ENCODE peak calls at places on chromosomes 7 and 10, in five cellular contexts. One of them, this sample, is unnamed.

GRCh38 chr10:104589871-104590270 is 51.2 kb upstream of the SORCS3 start:
- DNase-seq in HCT116: peak; percentile 13
- DNase-seq in sigmoid colon: no peak
- DNase-seq in spleen: no peak
- DNase-seq in H1: no peak
- DNase-seq in this sample: no peak

GRCh38 chr10:32237644-32238345 is 109.2 kb downstream of the EPC1 start:
- DNase-seq in HCT116: no peak
- DNase-seq in sigmoid colon: no peak
- DNase-seq in spleen: no peak
- DNase-seq in H1: no peak
- DNase-seq in this sample: no peak

GRCh38 chr10:122490268-122490667 is 28.9 kb downstream of the HTRA1 start:
- DNase-seq in HCT116: no peak
- DNase-seq in sigmoid colon: no peak
- DNase-seq in spleen: no peak
- DNase-seq in H1: no peak
- DNase-seq in this sample: no peak

GRCh38 chr10:71765176-71765906 is 8.0 kb downstream of the VSIR start:
- DNase-seq in HCT116: no peak
- DNase-seq in sigmoid colon: peak; percentile 91
- DNase-seq in spleen: peak; percentile 77
- DNase-seq in H1: no peak
- DNase-seq in this sample: no peak

GRCh38 chr7:96707901-96708774 is 1.5 kb downstream of the SEM1 start:
- DNase-seq in HCT116: no peak
- DNase-seq in sigmoid colon: no peak
- DNase-seq in spleen: no peak
- DNase-seq in H1: no peak
- DNase-seq in this sample: no peak

GRCh38 chr10:100022403-100022802 is 12.7 kb upstream of the DNMBP start:
- DNase-seq in HCT116: no peak
- DNase-seq in sigmoid colon: no peak
- DNase-seq in spleen: no peak
- DNase-seq in H1: no peak
- DNase-seq in this sample: no peak

GRCh38 chr7:92994889-92995288 is 122.9 kb downstream of the SAMD9 start:
- DNase-seq in HCT116: no peak
- DNase-seq in sigmoid colon: no peak
- DNase-seq in spleen: no peak
- DNase-seq in H1: no peak
- DNase-seq in this sample: no peak

GRCh38 chr7:77933394-77933793 is 134.8 kb downstream of the PHTF2 start:
- DNase-seq in HCT116: peak; percentile 22
- DNase-seq in sigmoid colon: no peak
- DNase-seq in spleen: no peak
- DNase-seq in H1: no peak
- DNase-seq in this sample: peak; percentile 11

GRCh38 chr7:48052748-48053147 is 17.4 kb downstream of the C7orf57 start:
- DNase-seq in HCT116: peak; percentile 60
- DNase-seq in sigmoid colon: no peak
- DNase-seq in spleen: no peak
- DNase-seq in H1: no peak
- DNase-seq in this sample: no peak

GRCh38 chr7:30634634-30635201 is 40.0 kb downstream of the GARS1 start:
- DNase-seq in HCT116: no peak
- DNase-seq in sigmoid colon: no peak
- DNase-seq in spleen: no peak
- DNase-seq in H1: no peak
- DNase-seq in this sample: no peak

GRCh38 chr10:80459047-80459865 is 5.1 kb downstream of the TSPAN14 start:
- DNase-seq in HCT116: no peak
- DNase-seq in sigmoid colon: peak; percentile 80
- DNase-seq in spleen: peak; percentile 93
- DNase-seq in H1: no peak
- DNase-seq in this sample: peak; percentile 86

GRCh38 chr7:73703985-73704639 is 15.4 kb downstream of the STX1A start:
- DNase-seq in HCT116: no peak
- DNase-seq in sigmoid colon: peak; percentile 87
- DNase-seq in spleen: peak; percentile 80
- DNase-seq in H1: peak; percentile 81
- DNase-seq in this sample: peak; percentile 71

GRCh38 chr10:52391927-52392602 is 78.0 kb downstream of the DKK1 start:
- DNase-seq in HCT116: no peak
- DNase-seq in sigmoid colon: no peak
- DNase-seq in spleen: no peak
- DNase-seq in H1: no peak
- DNase-seq in this sample: no peak

GRCh38 chr7:2926120-2926897 is 82.2 kb upstream of the GNA12 start:
- DNase-seq in HCT116: no peak
- DNase-seq in sigmoid colon: peak; percentile 44
- DNase-seq in spleen: peak; percentile 64
- DNase-seq in H1: no peak
- DNase-seq in this sample: no peak

GRCh38 chr7:8500286-8500685 is 66.9 kb downstream of the NXPH1 start:
- DNase-seq in HCT116: no peak
- DNase-seq in sigmoid colon: no peak
- DNase-seq in spleen: no peak
- DNase-seq in H1: no peak
- DNase-seq in this sample: no peak

GRCh38 chr7:77442631-77443420 is 26.7 kb upstream of the GSAP start:
- DNase-seq in HCT116: no peak
- DNase-seq in sigmoid colon: no peak
- DNase-seq in spleen: no peak
- DNase-seq in H1: no peak
- DNase-seq in this sample: no peak

GRCh38 chr10:110802551-110803238 is 69.0 kb upstream of the PDCD4 start:
- DNase-seq in HCT116: no peak
- DNase-seq in sigmoid colon: peak; percentile 84
- DNase-seq in spleen: peak; percentile 80
- DNase-seq in H1: no peak
- DNase-seq in this sample: peak; percentile 75

GRCh38 chr10:36499696-36500095 is 625.7 kb upstream of the ANKRD30A start:
- DNase-seq in HCT116: no peak
- DNase-seq in sigmoid colon: no peak
- DNase-seq in spleen: no peak
- DNase-seq in H1: no peak
- DNase-seq in this sample: no peak

GRCh38 chr7:101924171-101924570 is 106.7 kb downstream of the CUX1 start:
- DNase-seq in HCT116: peak; percentile 66
- DNase-seq in sigmoid colon: peak; percentile 83
- DNase-seq in spleen: peak; percentile 17
- DNase-seq in H1: no peak
- DNase-seq in this sample: no peak

GRCh38 chr10:3786295-3786981 is 1.4 kb upstream of the KLF6 start:
- DNase-seq in HCT116: peak; percentile 71
- DNase-seq in sigmoid colon: peak; percentile 74
- DNase-seq in spleen: peak; percentile 80
- DNase-seq in H1: peak; percentile 68
- DNase-seq in this sample: peak; percentile 51

GRCh38 chr10:125076891-125077643 is 83.3 kb downstream of the CTBP2 start:
- DNase-seq in HCT116: no peak
- DNase-seq in sigmoid colon: peak; percentile 54
- DNase-seq in spleen: peak; percentile 24
- DNase-seq in H1: no peak
- DNase-seq in this sample: no peak

GRCh38 chr7:30776971-30777370 is 5.8 kb downstream of the MINDY4 start:
- DNase-seq in HCT116: no peak
- DNase-seq in sigmoid colon: peak; percentile 61
- DNase-seq in spleen: no peak
- DNase-seq in H1: no peak
- DNase-seq in this sample: no peak

GRCh38 chr10:93436577-93436976 is 45.6 kb downstream of the MYOF start:
- DNase-seq in HCT116: no peak
- DNase-seq in sigmoid colon: peak; percentile 87
- DNase-seq in spleen: no peak
- DNase-seq in H1: no peak
- DNase-seq in this sample: peak; percentile 31

GRCh38 chr7:24827589-24827988 is 70.3 kb upstream of the GSDME start:
- DNase-seq in HCT116: no peak
- DNase-seq in sigmoid colon: no peak
- DNase-seq in spleen: no peak
- DNase-seq in H1: no peak
- DNase-seq in this sample: no peak

GRCh38 chr7:48887500-48887899 is 36.8 kb upstream of the CDC14C start:
- DNase-seq in HCT116: no peak
- DNase-seq in sigmoid colon: no peak
- DNase-seq in spleen: no peak
- DNase-seq in H1: no peak
- DNase-seq in this sample: no peak

GRCh38 chr10:79059859-79060379 is 8.8 kb upstream of the ZMIZ1 start:
- DNase-seq in HCT116: no peak
- DNase-seq in sigmoid colon: peak; percentile 71
- DNase-seq in spleen: peak; percentile 33
- DNase-seq in H1: no peak
- DNase-seq in this sample: peak; percentile 23

GRCh38 chr7:90713628-90714027 is 117.5 kb downstream of the CDK14 start:
- DNase-seq in HCT116: no peak
- DNase-seq in sigmoid colon: no peak
- DNase-seq in spleen: no peak
- DNase-seq in H1: no peak
- DNase-seq in this sample: no peak

GRCh38 chr10:113221756-113222168 is 271.7 kb downstream of the TCF7L2 start:
- DNase-seq in HCT116: peak; percentile 56
- DNase-seq in sigmoid colon: no peak
- DNase-seq in spleen: no peak
- DNase-seq in H1: peak; percentile 46
- DNase-seq in this sample: no peak

GRCh38 chr7:105429746-105430612 is 41.3 kb upstream of the SRPK2 start:
- DNase-seq in HCT116: peak; percentile 34
- DNase-seq in sigmoid colon: no peak
- DNase-seq in spleen: no peak
- DNase-seq in H1: no peak
- DNase-seq in this sample: peak; percentile 53

GRCh38 chr10:116298586-116298985 is 25.6 kb upstream of the GFRA1 start:
- DNase-seq in HCT116: no peak
- DNase-seq in sigmoid colon: no peak
- DNase-seq in spleen: no peak
- DNase-seq in H1: no peak
- DNase-seq in this sample: no peak

GRCh38 chr10:119364941-119365340 is 157.6 kb downstream of the GRK5 start:
- DNase-seq in HCT116: no peak
- DNase-seq in sigmoid colon: no peak
- DNase-seq in spleen: no peak
- DNase-seq in H1: no peak
- DNase-seq in this sample: no peak

GRCh38 chr7:22632674-22633073 is 94.3 kb upstream of the IL6 start:
- DNase-seq in HCT116: no peak
- DNase-seq in sigmoid colon: no peak
- DNase-seq in spleen: no peak
- DNase-seq in H1: no peak
- DNase-seq in this sample: no peak

GRCh38 chr10:33819206-33819605 is 484.7 kb upstream of the NRP1 start:
- DNase-seq in HCT116: no peak
- DNase-seq in sigmoid colon: no peak
- DNase-seq in spleen: no peak
- DNase-seq in H1: peak; percentile 10
- DNase-seq in this sample: no peak

DNA sequence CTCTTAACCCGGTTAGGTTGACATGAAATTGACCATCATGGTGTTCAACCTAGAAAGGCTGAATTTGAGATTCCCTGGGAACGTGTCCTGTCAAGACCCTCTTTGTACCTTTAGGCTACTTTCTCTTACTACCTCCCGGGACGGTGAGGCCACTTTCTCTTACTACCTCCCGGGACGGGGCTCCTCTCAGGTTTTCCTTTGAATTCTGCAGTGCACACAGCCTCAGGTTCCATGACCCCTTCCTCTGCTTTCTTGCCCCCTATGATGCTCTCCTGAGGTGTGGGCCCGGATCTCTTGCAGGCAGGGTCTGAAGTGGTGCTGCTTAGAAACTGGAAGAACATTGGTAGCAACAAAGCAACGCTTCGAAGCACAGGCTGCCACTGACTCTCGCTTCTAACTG is 155.3 kb downstream of the CAMK1D start:
- DNase-seq in HCT116: no peak
- DNase-seq in sigmoid colon: no peak
- DNase-seq in spleen: no peak
- DNase-seq in H1: peak; percentile 23
- DNase-seq in this sample: no peak
- TF ChIP-seq POLR2A in HCT116: no peak
- TF ChIP-seq POLR2A in sigmoid colon: no peak
- TF ChIP-seq POLR2A in spleen: no peak
- TF ChIP-seq POLR2A in H1: no peak
- TF ChIP-seq POLR2A in this sample: no peak

GRCh38 chr7:40883826-40884225 is 749.0 kb downstream of the SUGCT start:
- DNase-seq in HCT116: no peak
- DNase-seq in sigmoid colon: no peak
- DNase-seq in spleen: no peak
- DNase-seq in H1: no peak
- DNase-seq in this sample: no peak

GRCh38 chr7:40888499-40888898 is 753.7 kb downstream of the SUGCT start:
- DNase-seq in HCT116: no peak
- DNase-seq in sigmoid colon: no peak
- DNase-seq in spleen: no peak
- DNase-seq in H1: no peak
- DNase-seq in this sample: peak; percentile 56

GRCh38 chr7:40884226-40884625 is 749.4 kb downstream of the SUGCT start:
- DNase-seq in HCT116: no peak
- DNase-seq in sigmoid colon: no peak
- DNase-seq in spleen: no peak
- DNase-seq in H1: no peak
- DNase-seq in this sample: no peak

GRCh38 chr7:40887099-40887498 is 752.3 kb downstream of the SUGCT start:
- DNase-seq in HCT116: no peak
- DNase-seq in sigmoid colon: no peak
- DNase-seq in spleen: no peak
- DNase-seq in H1: no peak
- DNase-seq in this sample: no peak

DNA sequence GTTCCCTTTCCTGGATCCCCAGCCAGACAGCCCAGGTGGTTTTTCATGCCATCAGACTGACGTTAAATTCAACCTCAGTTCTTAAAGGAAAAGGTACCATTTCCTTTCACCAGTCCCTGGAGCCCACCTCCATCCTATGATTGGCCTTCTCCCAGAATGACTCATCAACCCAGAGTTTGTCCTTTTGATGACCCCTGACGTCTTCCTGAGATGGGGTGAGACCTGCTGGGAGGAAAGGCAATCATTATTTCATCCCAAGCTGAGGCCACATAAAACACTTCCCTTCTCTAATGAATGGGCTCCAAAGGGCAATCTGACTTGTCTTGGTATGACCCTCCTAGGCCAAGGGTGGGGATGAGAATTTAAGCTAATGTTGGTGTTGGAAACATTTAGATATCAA is 750.7 kb downstream of the SUGCT start:
- DNase-seq in HCT116: no peak
- DNase-seq in sigmoid colon: no peak
- DNase-seq in spleen: no peak
- DNase-seq in H1: no peak
- DNase-seq in this sample: no peak
- H3K27ac ChIP-seq in HCT116: no peak overlapping the region
- H3K27ac ChIP-seq in sigmoid colon: no peak overlapping the region
- H3K27ac ChIP-seq in spleen: no peak overlapping the region
- H3K27ac ChIP-seq in H1: no peak overlapping the region
- H3K27ac ChIP-seq in this sample: no peak overlapping the region

GRCh38 chr7:771241-772004 is 44.3 kb upstream of the PRKAR1B start:
- DNase-seq in HCT116: no peak
- DNase-seq in sigmoid colon: peak; percentile 96
- DNase-seq in spleen: no peak
- DNase-seq in H1: no peak
- DNase-seq in this sample: peak; percentile 69
- TF ChIP-seq POLR2AphosphoS5 in HCT116: no peak
- TF ChIP-seq POLR2AphosphoS5 in sigmoid colon: peak; percentile 82
- TF ChIP-seq POLR2AphosphoS5 in spleen: peak; percentile 80
- TF ChIP-seq POLR2AphosphoS5 in H1: no peak
- TF ChIP-seq POLR2AphosphoS5 in this sample: peak; percentile 44

GRCh38 chr10:97640174-97640867 is at the start of gene PI4K2A:
- DNase-seq in HCT116: peak; percentile 99
- DNase-seq in sigmoid colon: peak; percentile 99
- DNase-seq in spleen: peak; percentile 99
- DNase-seq in H1: peak; percentile 98
- DNase-seq in this sample: peak; percentile 99
- TF ChIP-seq POLR2A in HCT116: no peak
- TF ChIP-seq POLR2A in sigmoid colon: peak; percentile 29
- TF ChIP-seq POLR2A in spleen: peak; percentile 56
- TF ChIP-seq POLR2A in H1: no peak
- TF ChIP-seq POLR2A in this sample: peak; percentile 71